ENCODE peak calls at places on chromosomes 12 and 14, in four cellular contexts. J is psoas muscle; L is adrenal gland; I is effector memory CD4-positive, alpha-beta T cell. V is an unnamed sample.

GRCh38 chr14:54126947-54127346 is 170.3 kb upstream of the BMP4 start:
- DNase-seq in J (no peak), I (no peak), L (no peak), V (no peak)

GRCh38 chr12:112906712-112907414 is at the start of gene OAS1:
- DNase-seq in L (peak; percentile 74), I (no peak), J (no peak), V (peak; percentile 89)

GRCh38 chr14:102028733-102029132 is 58.1 kb downstream of the HSP90AA1 start:
- DNase-seq in J (no peak), L (no peak), I (no peak), V (no peak)

GRCh38 chr14:69528930-69529329 is 44.4 kb downstream of the PLEKHD1 start:
- DNase-seq in J (no peak), I (no peak), L (no peak), V (no peak)

GRCh38 chr12:57008113-57008687 is 1.9 kb upstream of the ZBTB39 start:
- DNase-seq in I (no peak), L (no peak), J (no peak), V (peak; percentile 27)

GRCh38 chr14:88559852-88560251 is 3.0 kb upstream of the ZC3H14 start:
- DNase-seq in L (peak; percentile 53), I (no peak), J (no peak), V (no peak)

GRCh38 chr14:57390806-57391562 is 598 bp downstream of the NAA30 start:
- DNase-seq in L (peak; percentile 42), J (peak; percentile 64), I (no peak), V (no peak)

GRCh38 chr14:34053666-34054065 is 102.8 kb upstream of the EGLN3 start:
- DNase-seq in J (peak; percentile 68), I (no peak), L (no peak), V (no peak)

GRCh38 chr12:29282452-29282851 is 98.5 kb downstream of the ERGIC2 start:
- DNase-seq in I (no peak), J (no peak), L (no peak), V (no peak)

GRCh38 chr14:50955373-50956043 is 11.2 kb upstream of the PYGL start:
- DNase-seq in L (peak; percentile 97), J (peak; percentile 80), I (no peak), V (no peak)

GRCh38 chr12:106006940-106007339 is 131.8 kb downstream of the NUAK1 start:
- DNase-seq in L (no peak), I (no peak), J (no peak), V (no peak)
- H3K27ac ChIP-seq in L (no peak overlapping the region), I (no peak overlapping the region), J (no peak overlapping the region), V (no peak overlapping the region)

GRCh38 chr14:45254771-45255170 is 1.8 kb upstream of the MIS18BP1 start:
- DNase-seq in J (no peak), L (no peak), I (no peak), V (no peak)
- H3K27ac ChIP-seq in J (no peak overlapping the region), L (no peak overlapping the region), I (no peak overlapping the region), V (no peak overlapping the region)

GRCh38 chr12:47209014-47209413 is 129.3 kb upstream of the AMIGO2 start:
- DNase-seq in I (no peak), J (no peak), L (no peak), V (no peak)

GRCh38 chr12:47205532-47206449 is 126.0 kb upstream of the AMIGO2 start:
- DNase-seq in I (no peak), L (no peak), J (no peak), V (no peak)

GRCh38 chr12:47206450-47206830 is 126.7 kb upstream of the AMIGO2 start:
- DNase-seq in I (no peak), L (no peak), J (no peak), V (no peak)

GRCh38 chr12:47207829-47208248 is 128.1 kb upstream of the AMIGO2 start:
- DNase-seq in I (no peak), J (no peak), L (no peak), V (peak; percentile 66)

DNA sequence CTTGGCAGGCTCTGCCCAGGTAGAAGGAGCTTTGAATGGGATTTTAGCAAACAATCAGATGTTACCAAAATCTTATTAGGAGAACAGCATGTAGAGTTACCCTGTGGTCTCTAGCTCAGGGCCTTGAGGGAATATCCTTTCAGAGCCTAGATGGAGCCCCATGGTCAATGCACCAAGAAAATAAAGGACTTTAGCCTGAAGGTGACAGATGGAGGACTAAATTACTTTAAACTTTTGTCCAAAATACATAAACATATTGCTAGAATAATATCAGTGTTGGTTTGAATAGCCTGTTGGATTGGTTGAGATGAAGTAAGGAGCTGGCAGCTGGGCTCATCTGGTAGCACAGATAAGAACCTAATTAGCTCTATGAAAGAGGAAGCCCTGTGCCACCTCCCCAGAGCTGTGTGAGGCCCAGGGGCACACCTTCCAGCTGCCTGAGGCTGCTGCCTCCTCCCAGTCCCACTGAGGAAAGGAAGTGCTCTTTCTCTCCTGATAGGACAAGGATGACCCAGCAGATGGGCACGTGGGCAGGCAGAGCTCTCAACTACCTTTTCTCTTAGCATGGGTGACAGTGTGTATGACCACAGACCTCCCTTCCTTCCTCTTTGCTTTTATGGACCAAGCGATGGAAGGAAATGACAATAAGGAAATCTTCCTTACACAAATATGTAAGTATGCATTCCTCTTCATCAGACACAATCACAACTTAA is 127.4 kb upstream of the AMIGO2 start:
- DNase-seq in I (peak; percentile 39), J (no peak), L (no peak), V (peak; percentile 66)
- H3K27ac ChIP-seq in I (peak overlapping the region; percentile 69), J (no peak overlapping the region), L (no peak overlapping the region), V (peak overlapping the region; percentile 66)

GRCh38 chr12:89281534-89281857 is 70.8 kb downstream of the DUSP6 start:
- DNase-seq in L (no peak), J (no peak), I (no peak), V (no peak)

GRCh38 chr12:89278862-89279261 is 73.4 kb downstream of the DUSP6 start:
- DNase-seq in L (no peak), J (no peak), I (no peak), V (no peak)

GRCh38 chr12:89278169-89278568 is 74.1 kb downstream of the DUSP6 start:
- DNase-seq in J (no peak), L (no peak), I (no peak), V (no peak)

GRCh38 chr12:89279499-89279898 is 72.8 kb downstream of the DUSP6 start:
- DNase-seq in I (no peak), L (no peak), J (no peak), V (no peak)

GRCh38 chr12:89280833-89281533 is 71.3 kb downstream of the DUSP6 start:
- DNase-seq in L (no peak), J (no peak), I (no peak), V (no peak)
- H3K27ac ChIP-seq in L (no peak overlapping the region), J (peak overlapping the region; percentile 19), I (no peak overlapping the region), V (no peak overlapping the region)